ENCODE peak calls at places on chromosomes 3 and 15, in nine cellular contexts. W, L, J, B, H, Q, V, D and R are unnamed samples.

GRCh38 chr15:63498815-63499549 is 5.4 kb upstream of the USP3 start:
- DNase-seq in J (no peak), H (no peak), D (no peak), L (no peak), V (no peak), W (no peak), Q (no peak), B (no peak), R (no peak)

GRCh38 chr3:180390313-180390712 is 211.7 kb upstream of the TTC14 start:
- DNase-seq in B (no peak), Q (no peak), W (no peak), J (no peak), V (no peak), H (no peak), D (no peak), L (no peak), R (no peak)

GRCh38 chr15:48674876-48675275 is 29.4 kb upstream of the FBN1 start:
- DNase-seq in W (no peak), V (no peak), B (no peak), D (no peak), Q (peak), L (no peak), J (no peak), H (no peak), R (no peak)

GRCh38 chr15:41256577-41257038 is 25.5 kb downstream of the CHP1 start:
- DNase-seq in H (no peak), D (no peak), J (no peak), B (no peak), V (no peak), W (no peak), L (no peak), Q (no peak), R (no peak)

GRCh38 chr3:194389269-194389668 is 9.8 kb downstream of the GP5 start:
- DNase-seq in Q (no peak), W (no peak), D (no peak), L (no peak), V (no peak), B (no peak), J (no peak), H (no peak), R (no peak)

GRCh38 chr3:51371943-51372557 is 13.0 kb upstream of the MANF start:
- DNase-seq in W (peak), L (peak), V (peak), J (peak), B (peak), Q (peak), D (peak), H (no peak), R (peak)

GRCh38 chr15:97995192-97995591 is 34.7 kb downstream of the ARRDC4 start:
- DNase-seq in J (no peak), V (no peak), B (no peak), W (no peak), H (no peak), D (no peak), L (no peak), Q (no peak), R (no peak)

GRCh38 chr3:184040010-184040409 is 8.5 kb downstream of the HTR3D start:
- DNase-seq in D (peak), B (no peak), J (no peak), V (peak), W (no peak), H (no peak), Q (peak), L (peak), R (no peak)

GRCh38 chr3:124584552-124585391 is 145.5 kb upstream of the UMPS start:
- DNase-seq in Q (no peak), B (peak), D (peak), V (peak), J (peak), L (peak), W (no peak), H (peak), R (no peak)

GRCh38 chr15:87477056-87477455 is 779.5 kb downstream of the NTRK3 start:
- DNase-seq in V (no peak), L (no peak), H (no peak), J (no peak), Q (no peak), D (no peak), B (no peak), W (no peak), R (no peak)

GRCh38 chr3:39267631-39268553 is 11.9 kb downstream of the CX3CR1 start:
- DNase-seq in J (peak), V (no peak), D (no peak), L (no peak), W (no peak), Q (no peak), B (peak), H (no peak), R (no peak)

GRCh38 chr3:184005981-184006507 is 11.6 kb downstream of the ABCC5 start:
- DNase-seq in Q (no peak), D (peak), J (no peak), W (peak), H (peak), B (no peak), L (peak), V (peak), R (no peak)

GRCh38 chr3:31704651-31705179 is 172.0 kb downstream of the STT3B start:
- DNase-seq in H (no peak), B (no peak), W (peak), V (no peak), J (no peak), L (peak), D (no peak), Q (peak), R (no peak)